ENCODE peak calls at places on chromosomes 4 and X, in seven cellular contexts. M, C, Z, D, F, Q and Y are unnamed samples.

GRCh38 chr4:42347076-42347475 is 50.2 kb upstream of the SHISA3 start:
- DNase-seq in Q (no peak), F (no peak), D (no peak), C (no peak), M (no peak), Z (no peak), Y (no peak)

GRCh38 chr4:145735330-145735638 is 55.3 kb downstream of the C4orf51 start:
- DNase-seq in Q (no peak), C (no peak), F (peak; percentile 26), M (no peak), D (no peak), Z (no peak), Y (peak; percentile 76)

GRCh38 chr4:112978691-112979472 is 70.6 kb upstream of the ANK2 start:
- DNase-seq in M (no peak), Q (no peak), D (no peak), F (no peak), C (no peak), Z (no peak), Y (no peak)

GRCh38 chr4:169484485-169484884 is 127.9 kb downstream of the NEK1 start:
- DNase-seq in C (no peak), F (peak; percentile 7), Q (no peak), M (no peak), Z (no peak), D (no peak), Y (no peak)

GRCh38 chr4:52957791-52958190 is 95.7 kb downstream of the RASL11B start:
- DNase-seq in Z (no peak), D (no peak), M (no peak), C (no peak), Q (no peak), F (no peak), Y (no peak)

GRCh38 chrX:42755820-42756219 is 22.1 kb downstream of the PPP1R2C start:
- DNase-seq in D (no peak), Q (no peak), M (no peak), C (peak; percentile 33), Z (peak; percentile 66), F (no peak), Y (no peak)

GRCh38 chr4:152983774-152984411 is 47.8 kb downstream of the FHDC1 start:
- DNase-seq in M (no peak), D (no peak), Q (no peak), Z (no peak), F (no peak), C (no peak), Y (no peak)

GRCh38 chrX:155886409-155886808 is 5.3 kb downstream of the VAMP7 start:
- DNase-seq in C (no peak), F (no peak), M (no peak), Z (no peak), D (no peak), Q (no peak), Y (no peak)

GRCh38 chr4:132709024-132709423 is 440.1 kb upstream of the PCDH10 start:
- DNase-seq in D (no peak), F (no peak), C (no peak), Q (no peak), M (no peak), Z (no peak), Y (no peak)

DNA sequence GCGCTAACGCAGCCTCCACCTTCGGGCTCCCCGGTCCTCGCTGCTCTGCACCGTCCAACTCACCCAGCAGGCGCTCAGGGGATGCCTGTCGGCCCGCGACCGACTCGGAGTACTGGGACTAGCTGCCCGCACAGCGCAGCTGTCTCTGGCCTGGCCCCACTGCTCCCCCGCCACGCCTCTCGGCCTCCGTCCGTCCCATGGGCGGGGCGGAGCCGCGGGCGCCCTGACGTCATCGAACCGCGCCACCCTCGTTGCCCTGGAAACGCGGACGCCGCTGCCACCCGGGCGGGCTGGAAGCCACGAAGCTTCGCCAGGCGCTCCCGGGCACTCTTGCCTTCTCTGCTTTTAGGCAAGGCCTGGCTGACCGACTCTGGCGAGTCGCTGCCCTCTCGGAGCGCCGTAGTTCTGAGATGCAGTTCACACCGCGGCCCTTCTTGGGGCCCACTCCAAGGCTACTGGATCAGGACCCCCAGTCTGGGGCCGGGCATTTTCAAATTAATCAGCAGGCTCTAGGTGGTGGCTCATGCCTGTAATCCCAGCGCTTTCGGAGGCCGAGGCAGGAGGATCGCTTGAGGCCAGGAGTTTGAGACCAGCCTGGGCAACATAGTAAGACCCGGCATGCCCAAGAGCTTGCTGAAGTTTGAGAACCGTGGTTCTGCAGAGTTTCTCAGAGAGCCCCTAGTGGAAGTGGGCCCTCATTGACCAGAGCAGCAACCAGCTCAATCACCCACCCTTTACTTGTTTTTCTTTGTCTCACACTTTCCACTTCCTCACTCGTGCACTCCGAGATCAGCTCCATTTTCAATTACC is 12.0 kb downstream of the ACOX3 start:
- DNase-seq in F (peak; percentile 91), D (peak; percentile 92), C (peak; percentile 81), Z (peak; percentile 94), Q (peak; percentile 41), M (peak; percentile 95), Y (peak; percentile 95)
- TF ChIP-seq POLR2AphosphoS5 in F (peak; percentile 78), D (peak; percentile 91), C (peak; percentile 91), Z (peak; percentile 91), Q (peak; percentile 76), M (peak; percentile 65), Y (peak; percentile 83)

GRCh38 chrX:40090050-40090804 is 7.5 kb downstream of the BCOR start:
- DNase-seq in Z (no peak), F (no peak), Q (no peak), M (no peak), C (peak; percentile 52), D (peak; percentile 43), Y (no peak)
- TF ChIP-seq POLR2AphosphoS5 in Z (no peak), F (no peak), Q (no peak), M (no peak), C (no peak), D (no peak), Y (no peak)

GRCh38 chr4:8427262-8427661 is 13.3 kb downstream of the ACOX3 start:
- DNase-seq in D (no peak), Z (no peak), F (no peak), C (no peak), M (no peak), Q (no peak), Y (no peak)

GRCh38 chr4:8427761-8428287 is 12.7 kb downstream of the ACOX3 start:
- DNase-seq in F (peak; percentile 32), Q (no peak), M (no peak), D (peak; percentile 17), Z (peak; percentile 76), C (no peak), Y (peak; percentile 66)

GRCh38 chr4:8422786-8423185 is 17.7 kb downstream of the ACOX3 start:
- DNase-seq in Z (no peak), F (no peak), M (no peak), D (no peak), C (no peak), Q (no peak), Y (no peak)

GRCh38 chr4:8419222-8420041 is 21.1 kb downstream of the ACOX3 start:
- DNase-seq in D (no peak), Z (no peak), Q (peak; percentile 37), M (no peak), F (no peak), C (peak; percentile 63), Y (no peak)

DNA sequence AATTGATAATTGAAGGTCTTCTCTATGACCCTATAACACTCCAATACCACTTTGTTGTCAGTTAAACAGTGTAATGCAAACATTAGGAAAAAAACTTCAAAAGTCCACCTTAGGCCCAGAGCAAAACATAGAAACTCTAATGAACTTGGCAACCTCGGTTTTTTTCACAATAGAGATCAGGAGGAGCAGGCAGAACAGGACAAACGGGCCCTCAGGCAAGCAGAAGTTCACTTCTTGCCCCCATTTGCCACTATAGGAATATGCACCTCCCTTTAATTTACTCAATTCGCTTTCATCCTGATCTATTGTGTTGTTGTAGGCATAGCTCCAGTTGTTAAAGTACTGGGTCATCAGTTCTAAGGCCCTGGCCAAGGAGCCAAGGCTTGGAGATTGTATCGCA is 18.2 kb downstream of the ACOX3 start:
- DNase-seq in Z (no peak), C (no peak), Q (no peak), F (no peak), M (no peak), D (no peak), Y (peak; percentile 77)
- TF ChIP-seq POLR2AphosphoS5 in Z (no peak), C (no peak), Q (no peak), F (no peak), M (no peak), D (no peak), Y (peak; percentile 50)

DNA sequence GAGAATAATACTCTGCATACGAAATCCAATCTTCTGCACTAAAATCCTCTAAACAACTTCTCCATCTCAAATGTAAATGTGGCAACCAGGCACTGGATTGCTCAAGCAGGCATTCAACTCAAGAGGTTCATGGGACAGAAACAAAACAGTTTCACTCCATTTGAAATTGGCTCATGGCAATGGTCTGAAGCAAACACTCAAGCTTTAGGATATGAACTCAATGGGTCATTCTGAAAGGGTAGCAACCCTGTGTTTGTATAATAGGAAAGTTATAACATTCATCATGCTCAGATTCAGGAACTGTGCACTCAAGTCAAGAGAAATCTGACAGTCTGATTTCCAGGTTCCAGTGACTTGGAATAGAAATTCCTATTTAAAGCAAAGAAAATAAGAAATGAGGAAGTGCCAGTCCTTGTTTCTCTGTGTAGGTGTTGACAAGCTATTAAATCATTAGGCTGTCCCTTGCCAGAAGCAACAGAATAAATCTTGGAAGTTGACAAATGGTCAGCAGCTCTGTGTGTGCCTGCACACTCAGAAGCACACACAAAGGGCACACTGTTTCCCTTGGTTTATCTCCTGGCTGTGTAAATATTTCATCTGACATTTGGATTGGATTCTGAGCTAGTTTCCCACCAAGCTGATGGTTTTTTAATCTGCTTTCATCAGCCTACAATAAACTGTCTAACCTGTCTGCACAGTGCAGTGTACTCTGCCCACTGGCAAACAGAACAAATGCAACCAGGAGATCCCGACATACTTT is 75.9 kb upstream of the CITED1 start:
- DNase-seq in Q (no peak), Z (no peak), D (no peak), F (no peak), M (no peak), C (peak; percentile 39), Y (no peak)
- TF ChIP-seq POLR2AphosphoS5 in Q (no peak), Z (no peak), D (no peak), F (no peak), M (no peak), C (no peak), Y (no peak)

GRCh38 chrX:49100704-49101628 is 21.3 kb upstream of the WDR45 start:
- DNase-seq in D (peak; percentile 93), Q (peak; percentile 84), Z (peak; percentile 95), C (peak; percentile 90), M (peak; percentile 91), F (peak; percentile 95), Y (peak; percentile 88)
- TF ChIP-seq POLR2AphosphoS5 in D (peak; percentile 91), Q (peak; percentile 78), Z (peak; percentile 85), C (peak; percentile 70), M (peak; percentile 50), F (peak; percentile 79), Y (no peak)

DNA sequence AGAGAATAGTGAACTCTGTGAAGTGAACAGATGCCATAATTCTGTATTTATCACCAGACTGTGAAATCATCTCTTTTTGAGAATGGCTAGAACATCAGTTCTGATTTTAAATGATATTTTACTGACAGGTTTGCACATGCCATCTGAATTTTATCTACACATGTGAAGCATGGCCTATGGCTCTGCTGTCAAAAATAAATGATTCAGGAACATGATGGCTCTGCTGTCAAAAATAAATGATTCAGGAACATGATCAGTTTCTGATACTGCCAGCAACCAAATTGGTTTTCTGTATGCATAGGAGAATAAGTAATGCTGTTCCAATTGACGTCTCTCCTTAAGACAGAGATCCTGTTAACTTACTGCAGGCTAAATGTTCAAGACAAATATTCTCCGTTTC is 70.6 kb upstream of the TLL1 start:
- DNase-seq in Z (no peak), C (no peak), Q (no peak), F (no peak), D (no peak), M (no peak), Y (no peak)
- TF ChIP-seq POLR2AphosphoS5 in Z (no peak), C (no peak), Q (no peak), F (no peak), D (no peak), M (no peak), Y (no peak)